ENCODE peak calls at places on chromosomes 2 and 18, in eight cellular contexts. G, K, P, B, Z, Q, W and I are unnamed samples.

GRCh38 chr2:25561136-25561850 is 112.1 kb downstream of the DTNB start:
- DNase-seq in Z (no peak), B (no peak), G (no peak), Q (no peak), P (peak), K (peak), W (no peak), I (no peak)

GRCh38 chr2:16821696-16822095 is 156.1 kb upstream of the CYRIA start:
- DNase-seq in B (no peak), G (no peak), Z (no peak), W (no peak), Q (no peak), P (no peak), K (no peak), I (no peak)

GRCh38 chr2:191166111-191166755 is 15.4 kb upstream of the STAT4 start:
- DNase-seq in Q (no peak), W (peak), G (peak), B (peak), K (no peak), P (no peak), Z (no peak), I (no peak)

GRCh38 chr2:234198976-234199375 is 148.5 kb downstream of the SPP2 start:
- DNase-seq in Q (no peak), P (no peak), W (no peak), G (no peak), K (no peak), B (no peak), Z (no peak), I (no peak)

GRCh38 chr18:47758000-47758399 is 172.5 kb downstream of the SMAD2 start:
- DNase-seq in Q (peak), B (peak), G (no peak), P (no peak), W (peak), Z (no peak), K (no peak), I (no peak)

GRCh38 chr2:47488870-47489584 is 86.1 kb downstream of the MSH2 start:
- DNase-seq in B (no peak), W (peak), Q (peak), Z (no peak), K (no peak), P (no peak), G (peak), I (no peak)

GRCh38 chr2:10380048-10380926 is 67.8 kb downstream of the ODC1 start:
- DNase-seq in Q (no peak), G (no peak), W (peak), B (no peak), Z (no peak), P (no peak), K (peak), I (no peak)

GRCh38 chr2:45128580-45128997 is 119.3 kb upstream of the SIX2 start:
- DNase-seq in G (peak), W (peak), K (no peak), P (no peak), Q (peak), B (no peak), Z (peak), I (peak)

GRCh38 chr18:24726727-24727539 is 266.5 kb downstream of the HRH4 start:
- DNase-seq in B (peak), W (peak), Z (peak), G (peak), P (peak), Q (peak), K (peak), I (peak)

GRCh38 chr2:210792000-210792399 is 235.6 kb downstream of the CPS1 start:
- DNase-seq in B (peak), Q (no peak), P (no peak), K (no peak), G (no peak), W (no peak), Z (no peak), I (no peak)

GRCh38 chr18:21004721-21005120 is 106.9 kb downstream of the ROCK1 start:
- DNase-seq in Q (no peak), K (no peak), P (no peak), G (peak), W (peak), B (peak), Z (no peak), I (peak)

GRCh38 chr2:215436705-215437570 is 1.1 kb upstream of the FN1 start:
- DNase-seq in B (peak), K (no peak), W (peak), Z (no peak), G (peak), P (no peak), Q (no peak), I (no peak)

GRCh38 chr2:132977812-132978529 is 308.0 kb upstream of the LYPD1 start:
- DNase-seq in Z (no peak), B (no peak), G (peak), P (no peak), K (no peak), Q (no peak), W (peak), I (no peak)

GRCh38 chr2:69770193-69770702 is 28.3 kb downstream of the ANXA4 start:
- DNase-seq in G (peak), B (no peak), Q (peak), P (peak), W (peak), K (peak), Z (no peak), I (no peak)

GRCh38 chr2:55231546-55232083 is 478 bp downstream of the CLHC1 start:
- DNase-seq in P (no peak), G (no peak), Z (no peak), Q (no peak), K (no peak), W (peak), B (peak), I (no peak)

GRCh38 chr2:43082111-43082877 is 144.1 kb downstream of the ZFP36L2 start:
- DNase-seq in Z (peak), G (peak), P (no peak), Q (no peak), B (peak), W (peak), K (no peak), I (peak)

GRCh38 chr2:143878131-143878530 is 641.8 kb downstream of the ZEB2 start:
- DNase-seq in B (peak), G (peak), Z (no peak), Q (no peak), K (no peak), P (no peak), W (no peak), I (no peak)

GRCh38 chr2:172342056-172342455 is 85.3 kb upstream of the ITGA6 start:
- DNase-seq in Z (peak), W (no peak), K (no peak), G (no peak), P (no peak), B (no peak), Q (no peak), I (peak)

GRCh38 chr2:30666307-30666874 is 140.9 kb downstream of the CAPN13 start:
- DNase-seq in K (no peak), B (no peak), Q (peak), P (no peak), Z (no peak), W (peak), G (peak), I (no peak)

GRCh38 chr2:20597868-20598183 is 53.1 kb downstream of the HS1BP3 start:
- DNase-seq in P (no peak), B (no peak), Q (no peak), G (no peak), Z (no peak), K (no peak), W (no peak), I (peak)

GRCh38 chr2:71882949-71883472 is 264.7 kb downstream of the CYP26B1 start:
- DNase-seq in Q (peak), P (no peak), K (no peak), Z (peak), G (peak), B (no peak), W (peak), I (peak)

GRCh38 chr2:235979753-235980459 is 188.3 kb downstream of the GBX2 start:
- DNase-seq in Q (no peak), Z (no peak), G (peak), P (no peak), B (no peak), W (no peak), K (no peak), I (no peak)

GRCh38 chr2:119283873-119284331 is 60.3 kb downstream of the STEAP3 start:
- DNase-seq in P (no peak), Q (peak), B (no peak), Z (peak), K (no peak), G (peak), W (peak), I (peak)